ENCODE peak calls at places on chromosomes 16 and 17, in five cellular contexts. J, K, Q, U and M are unnamed samples.

GRCh38 chr16:58128181-58128631 is 975 bp downstream of the CFAP20 start:
- DNase-seq in J (no peak), K (no peak), Q (no peak), U (no peak), M (no peak)

GRCh38 chr17:59333845-59334244 is 2.4 kb downstream of the YPEL2 start:
- DNase-seq in J (no peak), K (no peak), Q (no peak), U (no peak), M (no peak)

GRCh38 chr16:28125592-28125991 is 62.1 kb upstream of the GSG1L start:
- DNase-seq in J (no peak), K (no peak), Q (no peak), U (no peak), M (no peak)

GRCh38 chr16:88634141-88634993 is 4.0 kb upstream of the IL17C start:
- DNase-seq in J (no peak), K (peak), Q (no peak), U (no peak), M (peak)

GRCh38 chr17:19410101-19410500 is 931 bp upstream of the RNF112 start:
- DNase-seq in J (no peak), K (no peak), Q (no peak), U (no peak), M (no peak)

GRCh38 chr16:78242231-78242630 is 142.8 kb downstream of the WWOX start:
- DNase-seq in J (no peak), K (no peak), Q (no peak), U (no peak), M (no peak)

GRCh38 chr16:56988948-56989945 is at the start of gene NLRC5:
- DNase-seq in J (peak), K (peak), Q (peak), U (peak), M (peak)

GRCh38 chr17:37731056-37731455 is 13.8 kb downstream of the HNF1B start:
- DNase-seq in J (no peak), K (no peak), Q (no peak), U (no peak), M (no peak)

GRCh38 chr16:62066747-62067146 is 30.5 kb upstream of the CDH8 start:
- DNase-seq in J (no peak), K (no peak), Q (no peak), U (no peak), M (no peak)

GRCh38 chr17:44363613-44364159 is at the start of gene FAM171A2:
- DNase-seq in J (peak), K (peak), Q (no peak), U (peak), M (peak)

GRCh38 chr16:53457670-53458069 is 23.4 kb downstream of the RBL2 start:
- DNase-seq in J (no peak), K (no peak), Q (no peak), U (no peak), M (no peak)

GRCh38 chr16:79369796-79370195 is 230.7 kb downstream of the MAF start:
- DNase-seq in J (no peak), K (no peak), Q (no peak), U (no peak), M (no peak)

GRCh38 chr16:59478806-59479205 is 744.7 kb upstream of the GOT2 start:
- DNase-seq in J (no peak), K (no peak), Q (no peak), U (no peak), M (peak)

GRCh38 chr16:9092282-9092962 is 978 bp downstream of the HAPSTR1 start:
- DNase-seq in J (no peak), K (peak), Q (peak), U (no peak), M (peak)

GRCh38 chr16:53515259-53515658 is 12.2 kb upstream of the AKTIP start:
- DNase-seq in J (no peak), K (peak), Q (no peak), U (no peak), M (peak)

GRCh38 chr17:58249270-58250133 is 11.1 kb downstream of the LPO start:
- DNase-seq in J (peak), K (peak), Q (peak), U (peak), M (peak)

GRCh38 chr17:3826191-3826590 is 19.9 kb downstream of the NCBP3 start:
- DNase-seq in J (no peak), K (peak), Q (no peak), U (no peak), M (no peak)

GRCh38 chr16:85123891-85124635 is 11.8 kb upstream of the CIBAR2 start:
- DNase-seq in J (no peak), K (peak), Q (peak), U (no peak), M (peak)

GRCh38 chr16:79592150-79592549 is 8.4 kb downstream of the MAF start:
- DNase-seq in J (no peak), K (no peak), Q (no peak), U (no peak), M (no peak)

GRCh38 chr16:66717112-66717675 is 20.7 kb upstream of the CMTM4 start:
- DNase-seq in J (peak), K (peak), Q (no peak), U (no peak), M (peak)

GRCh38 chr16:51035110-51035498 is 116.0 kb downstream of the SALL1 start:
- DNase-seq in J (no peak), K (peak), Q (no peak), U (no peak), M (no peak)

GRCh38 chr17:10061131-10061581 is 137.2 kb downstream of the GAS7 start:
- DNase-seq in J (no peak), K (no peak), Q (no peak), U (no peak), M (no peak)

GRCh38 chr16:17105239-17105721 is 365.5 kb downstream of the XYLT1 start:
- DNase-seq in J (peak), K (no peak), Q (no peak), U (no peak), M (no peak)

GRCh38 chr17:73166731-73167581 is 2.1 kb downstream of the SSTR2 start:
- DNase-seq in J (no peak), K (no peak), Q (no peak), U (no peak), M (no peak)

GRCh38 chr17:71071837-71072236 is 902.5 kb downstream of the KCNJ2 start:
- DNase-seq in J (peak), K (peak), Q (no peak), U (peak), M (no peak)

GRCh38 chr16:52552643-52553042 is 5.7 kb upstream of the TOX3 start:
- DNase-seq in J (no peak), K (no peak), Q (no peak), U (no peak), M (no peak)

GRCh38 chr16:83244057-83244456 is 563.7 kb upstream of the HSBP1 start:
- DNase-seq in J (no peak), K (no peak), Q (no peak), U (no peak), M (no peak)

GRCh38 chr16:56632160-56632847 is at the start of gene MT1M:
- DNase-seq in J (no peak), K (peak), Q (peak), U (no peak), M (no peak)

GRCh38 chr16:3057181-3058166 is 8.0 kb upstream of the IL32 start:
- DNase-seq in J (no peak), K (no peak), Q (no peak), U (no peak), M (no peak)

GRCh38 chr17:27978689-27979175 is 63.7 kb upstream of the NLK start:
- DNase-seq in J (no peak), K (no peak), Q (no peak), U (no peak), M (peak)